ENCODE peak calls at places on chromosomes 6 and 20, in nine cellular contexts. W is kidney glomerular epithelial cell; C is stimulated activated CD8-positive, alpha-beta memory T cell treated with anti-CD3 and anti-CD28 coated beads, Interleukin-7, amount 100 ng/mL, for 4 hours; V is dermis microvascular lymphatic vessel endothelial cell; K is NCI-H1105; E is uterus; X is NCI-H460; F is Karpas-422; H is HEK293T. B is an unnamed sample.

GRCh38 chr6:122995930-122996796 is at the start of gene CLVS2:
- DNase-seq in C (no peak), H (peak), V (no peak), E (peak), W (no peak), X (no peak), K (peak), F (no peak), B (no peak)

GRCh38 chr20:32969356-32970114 is 34.7 kb downstream of the SUN5 start:
- DNase-seq in C (no peak), H (no peak), E (no peak), X (no peak), K (no peak), W (no peak), V (no peak), F (no peak), B (no peak)

GRCh38 chr6:132365319-132365907 is 35.9 kb downstream of the MOXD1 start:
- DNase-seq in K (no peak), X (no peak), F (no peak), C (no peak), V (no peak), W (peak), H (peak), E (no peak), B (no peak)

GRCh38 chr6:11054722-11055121 is 10.6 kb upstream of the ELOVL2 start:
- DNase-seq in X (no peak), E (no peak), K (no peak), F (no peak), C (no peak), W (no peak), H (no peak), V (no peak), B (no peak)

GRCh38 chr6:158356586-158357546 is 44.6 kb downstream of the TULP4 start:
- DNase-seq in W (no peak), H (no peak), V (no peak), F (no peak), E (no peak), X (no peak), C (no peak), K (no peak), B (no peak)

GRCh38 chr6:124073021-124073420 is 269.4 kb downstream of the NKAIN2 start:
- DNase-seq in F (no peak), W (peak), C (no peak), E (no peak), V (no peak), X (no peak), H (no peak), K (no peak), B (no peak)

GRCh38 chr6:150241751-150242150 is 98.9 kb downstream of the PPP1R14C start:
- DNase-seq in X (no peak), H (no peak), E (no peak), W (no peak), K (no peak), V (no peak), C (no peak), F (no peak), B (no peak)

GRCh38 chr6:93580441-93580840 is 161.1 kb upstream of the EPHA7 start:
- DNase-seq in X (no peak), H (no peak), E (no peak), C (no peak), W (no peak), F (no peak), V (no peak), K (no peak), B (no peak)

GRCh38 chr6:43278524-43279078 is 19.5 kb upstream of the SLC22A7 start:
- DNase-seq in V (no peak), W (peak), F (no peak), H (no peak), C (no peak), X (no peak), E (no peak), K (no peak), B (no peak)

GRCh38 chr20:37294262-37294981 is 5.0 kb downstream of the MANBAL start:
- DNase-seq in X (peak), V (peak), E (no peak), F (no peak), K (no peak), W (no peak), H (no peak), C (no peak), B (no peak)

GRCh38 chr6:6689413-6690143 is 101.1 kb downstream of the LY86 start:
- DNase-seq in X (no peak), V (peak), E (no peak), W (no peak), F (no peak), H (no peak), K (no peak), C (no peak), B (no peak)

GRCh38 chr20:25052255-25053206 is 5.4 kb downstream of the ACSS1 start:
- DNase-seq in W (no peak), H (no peak), E (peak), F (no peak), K (no peak), C (no peak), X (no peak), V (no peak), B (no peak)

GRCh38 chr20:46708172-46708860 is 1.1 kb upstream of the SLC2A10 start:
- DNase-seq in F (peak), H (no peak), W (no peak), V (no peak), X (no peak), K (no peak), E (no peak), C (no peak), B (no peak)

GRCh38 chr6:164086326-164086887 is 671.9 kb downstream of the QKI start:
- DNase-seq in K (no peak), F (no peak), C (no peak), X (no peak), E (no peak), H (no peak), V (no peak), W (no peak), B (no peak)

GRCh38 chr6:159682265-159682664 is 10.8 kb downstream of the SOD2 start:
- DNase-seq in F (no peak), K (no peak), W (no peak), C (no peak), X (no peak), V (no peak), H (no peak), E (no peak), B (no peak)

GRCh38 chr6:27126815-27127537 is 120.5 kb upstream of the PRSS16 start:
- DNase-seq in F (peak), K (peak), H (peak), V (peak), W (peak), X (peak), C (peak), E (peak), B (peak)

GRCh38 chr20:63322146-63322922 is 29.3 kb downstream of the COL20A1 start:
- DNase-seq in H (no peak), W (no peak), K (no peak), X (no peak), F (no peak), C (no peak), V (no peak), E (no peak), B (no peak)

GRCh38 chr6:56148488-56149190 is 98.7 kb downstream of the COL21A1 start:
- DNase-seq in H (no peak), E (no peak), K (no peak), C (no peak), W (no peak), V (peak), F (no peak), X (no peak), B (no peak)

B was measured in activated CD4-positive, CD25-positive, alpha-beta regulatory T cell treated with anti-CD3 and anti-CD28 coated beads, Interleukin-2, amount 50 U/mL, for 16 hours.